ENCODE peak calls at places on chromosomes 12 and 14, in ten cellular contexts. One of them, this sample, is unnamed.

GRCh38 chr12:93441111-93441616 is 583 bp downstream of the UBE2N start:
- DNase-seq in psoas muscle: peak
- DNase-seq in dorsolateral prefrontal cortex: no peak
- DNase-seq in upper lobe of right lung: peak
- DNase-seq in hepatocyte: peak
- DNase-seq in pancreas: peak
- DNase-seq in tibial artery: no peak
- DNase-seq in GM23248: peak
- DNase-seq in CD8-positive, alpha-beta T cell: peak
- DNase-seq in lung: no peak
- DNase-seq in this sample: no peak

GRCh38 chr12:104736307-104736706 is 221.8 kb downstream of the SLC41A2 start:
- DNase-seq in psoas muscle: no peak
- DNase-seq in dorsolateral prefrontal cortex: no peak
- DNase-seq in upper lobe of right lung: no peak
- DNase-seq in hepatocyte: peak
- DNase-seq in pancreas: no peak
- DNase-seq in tibial artery: no peak
- DNase-seq in GM23248: peak
- DNase-seq in CD8-positive, alpha-beta T cell: no peak
- DNase-seq in lung: no peak
- DNase-seq in this sample: no peak

GRCh38 chr12:106645074-106645421 is 62.2 kb downstream of the RFX4 start:
- DNase-seq in psoas muscle: peak
- DNase-seq in dorsolateral prefrontal cortex: peak
- DNase-seq in upper lobe of right lung: peak
- DNase-seq in hepatocyte: no peak
- DNase-seq in pancreas: peak
- DNase-seq in tibial artery: peak
- DNase-seq in GM23248: no peak
- DNase-seq in CD8-positive, alpha-beta T cell: no peak
- DNase-seq in lung: peak
- DNase-seq in this sample: peak

GRCh38 chr14:70188608-70189540 is at the start of gene SLC8A3:
- DNase-seq in psoas muscle: peak
- DNase-seq in dorsolateral prefrontal cortex: peak
- DNase-seq in upper lobe of right lung: peak
- DNase-seq in hepatocyte: peak
- DNase-seq in pancreas: peak
- DNase-seq in tibial artery: no peak
- DNase-seq in GM23248: peak
- DNase-seq in CD8-positive, alpha-beta T cell: no peak
- DNase-seq in lung: no peak
- DNase-seq in this sample: no peak

GRCh38 chr14:73795974-73796373 is 55.7 kb upstream of the PTGR2 start:
- DNase-seq in psoas muscle: no peak
- DNase-seq in dorsolateral prefrontal cortex: no peak
- DNase-seq in upper lobe of right lung: no peak
- DNase-seq in hepatocyte: peak
- DNase-seq in pancreas: no peak
- DNase-seq in tibial artery: no peak
- DNase-seq in GM23248: peak
- DNase-seq in CD8-positive, alpha-beta T cell: no peak
- DNase-seq in lung: no peak
- DNase-seq in this sample: peak

GRCh38 chr14:89826581-89826980 is 127.9 kb downstream of the EFCAB11 start:
- DNase-seq in psoas muscle: no peak
- DNase-seq in dorsolateral prefrontal cortex: no peak
- DNase-seq in upper lobe of right lung: no peak
- DNase-seq in hepatocyte: no peak
- DNase-seq in pancreas: no peak
- DNase-seq in tibial artery: no peak
- DNase-seq in GM23248: peak
- DNase-seq in CD8-positive, alpha-beta T cell: no peak
- DNase-seq in lung: no peak
- DNase-seq in this sample: no peak

GRCh38 chr12:94089891-94090290 is 58.5 kb upstream of the PLXNC1 start:
- DNase-seq in psoas muscle: no peak
- DNase-seq in dorsolateral prefrontal cortex: no peak
- DNase-seq in upper lobe of right lung: no peak
- DNase-seq in hepatocyte: no peak
- DNase-seq in pancreas: no peak
- DNase-seq in tibial artery: no peak
- DNase-seq in GM23248: peak
- DNase-seq in CD8-positive, alpha-beta T cell: no peak
- DNase-seq in lung: no peak
- DNase-seq in this sample: no peak

GRCh38 chr12:55724226-55724939 is 4.2 kb downstream of the RDH5 start:
- DNase-seq in psoas muscle: peak
- DNase-seq in dorsolateral prefrontal cortex: peak
- DNase-seq in upper lobe of right lung: peak
- DNase-seq in hepatocyte: peak
- DNase-seq in pancreas: peak
- DNase-seq in tibial artery: peak
- DNase-seq in GM23248: peak
- DNase-seq in CD8-positive, alpha-beta T cell: peak
- DNase-seq in lung: peak
- DNase-seq in this sample: peak

GRCh38 chr14:75234173-75234855 is 44.3 kb upstream of the FOS start:
- DNase-seq in psoas muscle: no peak
- DNase-seq in dorsolateral prefrontal cortex: no peak
- DNase-seq in upper lobe of right lung: peak
- DNase-seq in hepatocyte: peak
- DNase-seq in pancreas: no peak
- DNase-seq in tibial artery: peak
- DNase-seq in GM23248: peak
- DNase-seq in CD8-positive, alpha-beta T cell: no peak
- DNase-seq in lung: no peak
- DNase-seq in this sample: peak

DNA sequence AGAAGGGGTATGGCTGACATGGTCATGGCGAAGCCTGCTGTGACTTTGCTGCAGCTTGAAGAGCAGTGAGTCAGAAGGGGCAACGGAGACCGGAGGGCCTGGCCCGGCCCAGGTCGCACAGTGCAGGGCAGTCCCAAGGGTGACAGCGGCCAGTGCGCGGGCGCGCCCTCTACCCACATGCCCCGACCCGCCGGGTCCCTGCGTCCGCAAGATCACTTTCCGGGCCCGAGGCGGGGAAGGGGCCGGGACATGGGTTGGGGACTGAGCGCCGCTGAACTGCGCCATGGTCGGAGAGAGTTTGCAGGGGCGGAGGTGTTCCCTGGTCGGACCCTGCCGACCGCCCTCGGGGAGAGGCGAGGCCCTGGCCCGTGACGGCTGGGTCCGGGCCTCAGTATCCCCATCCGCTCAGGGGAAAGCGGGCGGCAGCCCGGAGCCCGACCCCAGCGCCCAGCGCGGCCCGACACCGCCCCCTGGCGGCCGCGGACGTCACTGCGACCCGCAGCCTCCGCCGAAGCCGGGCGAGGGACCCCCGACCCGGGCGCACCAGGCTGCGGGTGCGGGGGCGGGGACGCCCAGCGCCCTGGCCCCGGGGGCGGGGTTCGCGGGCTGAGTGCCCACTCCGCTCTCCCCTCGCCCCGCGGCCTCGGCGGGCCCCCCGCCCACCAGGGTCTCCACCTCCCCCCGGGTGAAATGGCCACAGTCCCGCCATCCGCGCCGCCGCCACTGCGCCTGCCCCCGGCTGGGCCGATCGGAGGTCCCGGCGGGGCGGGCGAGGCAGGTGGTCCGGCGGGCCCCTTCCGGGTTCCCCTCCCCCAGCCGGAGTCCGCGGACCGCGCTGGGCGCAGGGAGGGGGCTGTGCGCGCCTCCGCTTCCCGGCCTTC is 7.2 kb upstream of the ANKRD9 start:
- DNase-seq in psoas muscle: peak
- DNase-seq in dorsolateral prefrontal cortex: no peak
- DNase-seq in upper lobe of right lung: peak
- DNase-seq in hepatocyte: peak
- DNase-seq in pancreas: peak
- DNase-seq in tibial artery: no peak
- DNase-seq in GM23248: peak
- DNase-seq in CD8-positive, alpha-beta T cell: peak
- DNase-seq in lung: no peak
- DNase-seq in this sample: peak
- H3K4me3 ChIP-seq in psoas muscle: peak
- H3K4me3 ChIP-seq in dorsolateral prefrontal cortex: peak
- H3K4me3 ChIP-seq in upper lobe of right lung: peak
- H3K4me3 ChIP-seq in hepatocyte: peak
- H3K4me3 ChIP-seq in pancreas: peak
- H3K4me3 ChIP-seq in tibial artery: peak
- H3K4me3 ChIP-seq in GM23248: peak
- H3K4me3 ChIP-seq in CD8-positive, alpha-beta T cell: peak
- H3K4me3 ChIP-seq in lung: peak
- H3K4me3 ChIP-seq in this sample: peak

GRCh38 chr14:20630340-20631022 is 11.0 kb downstream of the OR6S1 start:
- DNase-seq in psoas muscle: no peak
- DNase-seq in dorsolateral prefrontal cortex: no peak
- DNase-seq in upper lobe of right lung: no peak
- DNase-seq in hepatocyte: peak
- DNase-seq in pancreas: no peak
- DNase-seq in tibial artery: no peak
- DNase-seq in GM23248: peak
- DNase-seq in CD8-positive, alpha-beta T cell: no peak
- DNase-seq in lung: no peak
- DNase-seq in this sample: no peak
- H3K27ac ChIP-seq in psoas muscle: no peak
- H3K27ac ChIP-seq in dorsolateral prefrontal cortex: no peak
- H3K27ac ChIP-seq in upper lobe of right lung: no peak
- H3K27ac ChIP-seq in hepatocyte: peak
- H3K27ac ChIP-seq in pancreas: no peak
- H3K27ac ChIP-seq in tibial artery: peak
- H3K27ac ChIP-seq in GM23248: no peak
- H3K27ac ChIP-seq in CD8-positive, alpha-beta T cell: no peak
- H3K27ac ChIP-seq in lung: no peak
- H3K27ac ChIP-seq in this sample: no peak

GRCh38 chr14:99876406-99876805 is 83.2 kb downstream of the EML1 start:
- DNase-seq in psoas muscle: no peak
- DNase-seq in dorsolateral prefrontal cortex: no peak
- DNase-seq in upper lobe of right lung: no peak
- DNase-seq in hepatocyte: no peak
- DNase-seq in pancreas: no peak
- DNase-seq in tibial artery: no peak
- DNase-seq in GM23248: no peak
- DNase-seq in CD8-positive, alpha-beta T cell: no peak
- DNase-seq in lung: no peak
- DNase-seq in this sample: no peak
- H3K4me3 ChIP-seq in psoas muscle: no peak
- H3K4me3 ChIP-seq in dorsolateral prefrontal cortex: no peak
- H3K4me3 ChIP-seq in upper lobe of right lung: no peak
- H3K4me3 ChIP-seq in hepatocyte: no peak
- H3K4me3 ChIP-seq in pancreas: no peak
- H3K4me3 ChIP-seq in tibial artery: no peak
- H3K4me3 ChIP-seq in GM23248: no peak
- H3K4me3 ChIP-seq in CD8-positive, alpha-beta T cell: no peak
- H3K4me3 ChIP-seq in lung: no peak
- H3K4me3 ChIP-seq in this sample: no peak

GRCh38 chr14:52879958-52880357 is 70.9 kb downstream of the FERMT2 start:
- DNase-seq in psoas muscle: no peak
- DNase-seq in dorsolateral prefrontal cortex: no peak
- DNase-seq in upper lobe of right lung: no peak
- DNase-seq in hepatocyte: no peak
- DNase-seq in pancreas: no peak
- DNase-seq in tibial artery: no peak
- DNase-seq in GM23248: peak
- DNase-seq in CD8-positive, alpha-beta T cell: no peak
- DNase-seq in lung: no peak
- DNase-seq in this sample: no peak

GRCh38 chr14:52877628-52878027 is 73.2 kb downstream of the FERMT2 start:
- DNase-seq in psoas muscle: no peak
- DNase-seq in dorsolateral prefrontal cortex: no peak
- DNase-seq in upper lobe of right lung: no peak
- DNase-seq in hepatocyte: no peak
- DNase-seq in pancreas: no peak
- DNase-seq in tibial artery: no peak
- DNase-seq in GM23248: peak
- DNase-seq in CD8-positive, alpha-beta T cell: no peak
- DNase-seq in lung: no peak
- DNase-seq in this sample: no peak

GRCh38 chr14:52876806-52877205 is 74.0 kb downstream of the FERMT2 start:
- DNase-seq in psoas muscle: no peak
- DNase-seq in dorsolateral prefrontal cortex: no peak
- DNase-seq in upper lobe of right lung: no peak
- DNase-seq in hepatocyte: no peak
- DNase-seq in pancreas: no peak
- DNase-seq in tibial artery: no peak
- DNase-seq in GM23248: peak
- DNase-seq in CD8-positive, alpha-beta T cell: no peak
- DNase-seq in lung: no peak
- DNase-seq in this sample: no peak

GRCh38 chr14:52878946-52879345 is 71.9 kb downstream of the FERMT2 start:
- DNase-seq in psoas muscle: no peak
- DNase-seq in dorsolateral prefrontal cortex: no peak
- DNase-seq in upper lobe of right lung: no peak
- DNase-seq in hepatocyte: no peak
- DNase-seq in pancreas: no peak
- DNase-seq in tibial artery: no peak
- DNase-seq in GM23248: no peak
- DNase-seq in CD8-positive, alpha-beta T cell: no peak
- DNase-seq in lung: no peak
- DNase-seq in this sample: no peak

GRCh38 chr14:52878469-52878868 is 72.4 kb downstream of the FERMT2 start:
- DNase-seq in psoas muscle: no peak
- DNase-seq in dorsolateral prefrontal cortex: no peak
- DNase-seq in upper lobe of right lung: no peak
- DNase-seq in hepatocyte: no peak
- DNase-seq in pancreas: no peak
- DNase-seq in tibial artery: no peak
- DNase-seq in GM23248: peak
- DNase-seq in CD8-positive, alpha-beta T cell: no peak
- DNase-seq in lung: no peak
- DNase-seq in this sample: no peak
- H3K27ac ChIP-seq in psoas muscle: peak
- H3K27ac ChIP-seq in dorsolateral prefrontal cortex: no peak
- H3K27ac ChIP-seq in upper lobe of right lung: no peak
- H3K27ac ChIP-seq in hepatocyte: no peak
- H3K27ac ChIP-seq in pancreas: no peak
- H3K27ac ChIP-seq in tibial artery: peak
- H3K27ac ChIP-seq in GM23248: peak
- H3K27ac ChIP-seq in CD8-positive, alpha-beta T cell: no peak
- H3K27ac ChIP-seq in lung: no peak
- H3K27ac ChIP-seq in this sample: peak

DNA sequence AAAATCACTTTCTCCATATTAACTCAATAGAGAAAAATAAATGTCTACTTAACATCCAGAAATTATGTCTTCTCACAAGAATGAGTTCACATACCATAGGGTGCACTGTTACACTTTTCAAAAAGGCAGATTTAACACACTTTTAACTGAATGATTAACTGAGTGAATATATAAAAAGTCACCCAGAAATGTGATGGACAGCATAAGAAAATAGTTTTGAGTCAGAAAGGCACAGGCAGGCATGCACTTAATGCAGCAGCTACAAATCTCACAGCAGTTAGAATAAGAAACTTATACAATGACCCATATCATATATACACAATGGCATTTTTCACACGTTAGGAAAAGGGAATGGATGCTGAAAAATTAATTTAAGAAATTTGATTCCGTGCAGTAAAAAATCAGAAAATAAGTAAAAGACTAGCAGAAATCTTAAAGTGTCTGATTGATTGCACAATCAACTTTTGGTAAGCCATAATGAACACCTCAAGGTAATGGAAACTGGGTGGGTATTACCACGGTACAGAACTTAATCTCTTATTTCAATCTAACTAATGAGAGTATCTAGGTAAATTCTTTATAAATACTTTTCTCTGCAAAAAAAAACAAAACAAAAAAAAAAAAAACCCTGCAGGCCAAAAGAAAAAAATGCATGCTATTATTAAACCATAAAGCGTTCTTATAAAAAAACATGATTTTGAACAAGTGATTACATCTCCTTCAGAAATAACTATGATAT is 3.5 kb downstream of the MED13L start:
- DNase-seq in psoas muscle: no peak
- DNase-seq in dorsolateral prefrontal cortex: no peak
- DNase-seq in upper lobe of right lung: no peak
- DNase-seq in hepatocyte: no peak
- DNase-seq in pancreas: no peak
- DNase-seq in tibial artery: no peak
- DNase-seq in GM23248: no peak
- DNase-seq in CD8-positive, alpha-beta T cell: no peak
- DNase-seq in lung: no peak
- DNase-seq in this sample: no peak
- H3K4me3 ChIP-seq in psoas muscle: peak
- H3K4me3 ChIP-seq in dorsolateral prefrontal cortex: no peak
- H3K4me3 ChIP-seq in upper lobe of right lung: peak
- H3K4me3 ChIP-seq in hepatocyte: peak
- H3K4me3 ChIP-seq in pancreas: no peak
- H3K4me3 ChIP-seq in tibial artery: peak
- H3K4me3 ChIP-seq in GM23248: peak
- H3K4me3 ChIP-seq in CD8-positive, alpha-beta T cell: no peak
- H3K4me3 ChIP-seq in lung: no peak
- H3K4me3 ChIP-seq in this sample: no peak